ENCODE peak calls at places on chromosomes 1 and 21, in eight cellular contexts. One of them, this sample, is unnamed.

GRCh38 chr21:46191686-46192575 is 7.7 kb upstream of the SPATC1L start:
- DNase-seq in cardiac fibroblast: no peak
- DNase-seq in coronary artery: peak
- DNase-seq in HepG2: no peak
- DNase-seq in transverse colon: no peak
- DNase-seq in AG10803: no peak
- DNase-seq in GM12865: no peak
- DNase-seq in BJ: no peak
- DNase-seq in this sample: peak

GRCh38 chr1:211695135-211695816 is 19.9 kb upstream of the NEK2 start:
- DNase-seq in BJ: no peak
- DNase-seq in HepG2: no peak
- DNase-seq in GM12865: peak
- DNase-seq in transverse colon: no peak
- DNase-seq in AG10803: no peak
- DNase-seq in coronary artery: no peak
- DNase-seq in cardiac fibroblast: peak
- DNase-seq in this sample: no peak

GRCh38 chr1:227363825-227364224 is 45.5 kb upstream of the CDC42BPA start:
- DNase-seq in transverse colon: no peak
- DNase-seq in cardiac fibroblast: no peak
- DNase-seq in HepG2: no peak
- DNase-seq in coronary artery: no peak
- DNase-seq in GM12865: no peak
- DNase-seq in AG10803: no peak
- DNase-seq in BJ: no peak
- DNase-seq in this sample: no peak

GRCh38 chr21:41361053-41361785 is 608 bp upstream of the MX2 start:
- DNase-seq in HepG2: peak
- DNase-seq in cardiac fibroblast: no peak
- DNase-seq in BJ: no peak
- DNase-seq in transverse colon: no peak
- DNase-seq in AG10803: no peak
- DNase-seq in coronary artery: peak
- DNase-seq in GM12865: no peak
- DNase-seq in this sample: peak

GRCh38 chr1:55049914-55050278 is 10.5 kb downstream of the PCSK9 start:
- DNase-seq in coronary artery: no peak
- DNase-seq in GM12865: no peak
- DNase-seq in HepG2: no peak
- DNase-seq in transverse colon: no peak
- DNase-seq in AG10803: no peak
- DNase-seq in BJ: no peak
- DNase-seq in cardiac fibroblast: peak
- DNase-seq in this sample: no peak

GRCh38 chr21:27570306-27570868 is 603.5 kb upstream of the ADAMTS5 start:
- DNase-seq in cardiac fibroblast: peak
- DNase-seq in coronary artery: peak
- DNase-seq in HepG2: no peak
- DNase-seq in GM12865: no peak
- DNase-seq in BJ: peak
- DNase-seq in transverse colon: peak
- DNase-seq in AG10803: peak
- DNase-seq in this sample: no peak

GRCh38 chr1:147641695-147642592 is 28.4 kb downstream of the ACP6 start:
- DNase-seq in transverse colon: peak
- DNase-seq in AG10803: peak
- DNase-seq in GM12865: peak
- DNase-seq in BJ: no peak
- DNase-seq in coronary artery: no peak
- DNase-seq in cardiac fibroblast: peak
- DNase-seq in HepG2: peak
- DNase-seq in this sample: no peak

GRCh38 chr21:39696620-39697019 is 48.4 kb upstream of the IGSF5 start:
- DNase-seq in HepG2: no peak
- DNase-seq in transverse colon: peak
- DNase-seq in AG10803: no peak
- DNase-seq in cardiac fibroblast: no peak
- DNase-seq in coronary artery: no peak
- DNase-seq in GM12865: no peak
- DNase-seq in BJ: no peak
- DNase-seq in this sample: peak

GRCh38 chr1:177119311-177119710 is 45.2 kb downstream of the ASTN1 start:
- DNase-seq in cardiac fibroblast: no peak
- DNase-seq in GM12865: no peak
- DNase-seq in BJ: no peak
- DNase-seq in transverse colon: no peak
- DNase-seq in coronary artery: no peak
- DNase-seq in AG10803: no peak
- DNase-seq in HepG2: no peak
- DNase-seq in this sample: no peak

GRCh38 chr1:61083014-61083798 is 845 bp downstream of the NFIA start:
- DNase-seq in AG10803: peak
- DNase-seq in coronary artery: no peak
- DNase-seq in HepG2: no peak
- DNase-seq in GM12865: no peak
- DNase-seq in BJ: no peak
- DNase-seq in cardiac fibroblast: peak
- DNase-seq in transverse colon: peak
- DNase-seq in this sample: peak

GRCh38 chr21:32921632-32922230 is 104.0 kb upstream of the OLIG2 start:
- DNase-seq in HepG2: no peak
- DNase-seq in transverse colon: peak
- DNase-seq in GM12865: peak
- DNase-seq in cardiac fibroblast: no peak
- DNase-seq in BJ: no peak
- DNase-seq in coronary artery: no peak
- DNase-seq in AG10803: no peak
- DNase-seq in this sample: no peak

GRCh38 chr1:19438552-19439196 is 46.7 kb downstream of the CAPZB start:
- DNase-seq in BJ: no peak
- DNase-seq in GM12865: no peak
- DNase-seq in cardiac fibroblast: no peak
- DNase-seq in transverse colon: no peak
- DNase-seq in HepG2: no peak
- DNase-seq in coronary artery: no peak
- DNase-seq in AG10803: peak
- DNase-seq in this sample: no peak

GRCh38 chr21:34596561-34597271 is 18.2 kb downstream of the RCAN1 start:
- DNase-seq in BJ: no peak
- DNase-seq in HepG2: no peak
- DNase-seq in AG10803: no peak
- DNase-seq in cardiac fibroblast: no peak
- DNase-seq in transverse colon: no peak
- DNase-seq in coronary artery: no peak
- DNase-seq in GM12865: no peak
- DNase-seq in this sample: no peak

GRCh38 chr1:169392406-169392805 is 24.4 kb downstream of the BLZF1 start:
- DNase-seq in cardiac fibroblast: peak
- DNase-seq in transverse colon: no peak
- DNase-seq in AG10803: peak
- DNase-seq in GM12865: no peak
- DNase-seq in BJ: no peak
- DNase-seq in coronary artery: no peak
- DNase-seq in HepG2: no peak
- DNase-seq in this sample: no peak

GRCh38 chr1:39154553-39155361 is 49.7 kb upstream of the MACF1 start:
- DNase-seq in HepG2: peak
- DNase-seq in GM12865: no peak
- DNase-seq in cardiac fibroblast: peak
- DNase-seq in BJ: peak
- DNase-seq in coronary artery: peak
- DNase-seq in transverse colon: peak
- DNase-seq in AG10803: peak
- DNase-seq in this sample: no peak

GRCh38 chr1:22376001-22376400 is 75.7 kb upstream of the ZBTB40 start:
- DNase-seq in BJ: no peak
- DNase-seq in GM12865: no peak
- DNase-seq in AG10803: peak
- DNase-seq in cardiac fibroblast: no peak
- DNase-seq in HepG2: no peak
- DNase-seq in coronary artery: no peak
- DNase-seq in transverse colon: no peak
- DNase-seq in this sample: peak

DNA sequence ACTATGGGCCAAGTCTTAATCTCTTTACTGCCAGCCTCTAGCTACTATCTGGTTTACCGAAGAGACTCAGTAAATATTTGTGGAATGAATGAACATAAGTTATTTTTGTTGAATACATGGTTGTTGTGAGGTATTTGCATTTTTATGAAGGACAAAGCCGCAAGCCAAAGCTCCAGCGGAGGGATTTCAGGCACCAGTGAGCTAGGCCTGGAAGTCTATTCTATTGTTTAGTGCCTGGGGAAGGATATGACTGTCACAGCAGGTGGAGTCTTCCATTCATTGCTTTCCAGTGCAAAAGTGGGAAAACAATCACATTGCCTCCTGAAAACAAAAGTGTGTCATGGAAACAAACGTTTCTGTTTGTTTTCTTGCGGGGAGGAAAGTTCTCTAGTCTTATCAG is 739.3 kb downstream of the MATN1 start:
- DNase-seq in BJ: no peak
- DNase-seq in transverse colon: no peak
- DNase-seq in HepG2: no peak
- DNase-seq in cardiac fibroblast: no peak
- DNase-seq in GM12865: no peak
- DNase-seq in coronary artery: no peak
- DNase-seq in AG10803: no peak
- DNase-seq in this sample: no peak
- TF ChIP-seq CTCF in BJ: no peak
- TF ChIP-seq CTCF in transverse colon: no peak
- TF ChIP-seq CTCF in HepG2: no peak
- TF ChIP-seq CTCF in cardiac fibroblast: no peak
- TF ChIP-seq CTCF in GM12865: no peak
- TF ChIP-seq CTCF in coronary artery: no peak
- TF ChIP-seq CTCF in AG10803: no peak
- TF ChIP-seq CTCF in this sample: no peak

GRCh38 chr1:28370220-28371010 is 875 bp downstream of the PHACTR4 start:
- DNase-seq in coronary artery: peak
- DNase-seq in AG10803: peak
- DNase-seq in cardiac fibroblast: peak
- DNase-seq in transverse colon: peak
- DNase-seq in BJ: no peak
- DNase-seq in HepG2: no peak
- DNase-seq in GM12865: peak
- DNase-seq in this sample: no peak
- TF ChIP-seq CTCF in coronary artery: no peak
- TF ChIP-seq CTCF in AG10803: no peak
- TF ChIP-seq CTCF in cardiac fibroblast: peak
- TF ChIP-seq CTCF in transverse colon: peak
- TF ChIP-seq CTCF in BJ: peak
- TF ChIP-seq CTCF in HepG2: no peak
- TF ChIP-seq CTCF in GM12865: peak
- TF ChIP-seq CTCF in this sample: no peak

GRCh38 chr1:42040159-42040558 is 113.1 kb upstream of the GUCA2B start:
- DNase-seq in transverse colon: no peak
- DNase-seq in HepG2: no peak
- DNase-seq in AG10803: no peak
- DNase-seq in coronary artery: no peak
- DNase-seq in cardiac fibroblast: no peak
- DNase-seq in BJ: no peak
- DNase-seq in GM12865: no peak
- DNase-seq in this sample: no peak

GRCh38 chr1:42038261-42038660 is 114.9 kb upstream of the GUCA2B start:
- DNase-seq in GM12865: no peak
- DNase-seq in coronary artery: no peak
- DNase-seq in HepG2: no peak
- DNase-seq in transverse colon: no peak
- DNase-seq in BJ: no peak
- DNase-seq in AG10803: no peak
- DNase-seq in cardiac fibroblast: no peak
- DNase-seq in this sample: no peak

GRCh38 chr1:42037586-42037985 is 115.6 kb upstream of the GUCA2B start:
- DNase-seq in AG10803: no peak
- DNase-seq in GM12865: no peak
- DNase-seq in cardiac fibroblast: no peak
- DNase-seq in transverse colon: no peak
- DNase-seq in HepG2: no peak
- DNase-seq in coronary artery: no peak
- DNase-seq in BJ: no peak
- DNase-seq in this sample: no peak

GRCh38 chr1:42035830-42036604 is 117.2 kb upstream of the GUCA2B start:
- DNase-seq in HepG2: peak
- DNase-seq in transverse colon: peak
- DNase-seq in AG10803: peak
- DNase-seq in BJ: peak
- DNase-seq in cardiac fibroblast: peak
- DNase-seq in GM12865: peak
- DNase-seq in coronary artery: peak
- DNase-seq in this sample: peak

DNA sequence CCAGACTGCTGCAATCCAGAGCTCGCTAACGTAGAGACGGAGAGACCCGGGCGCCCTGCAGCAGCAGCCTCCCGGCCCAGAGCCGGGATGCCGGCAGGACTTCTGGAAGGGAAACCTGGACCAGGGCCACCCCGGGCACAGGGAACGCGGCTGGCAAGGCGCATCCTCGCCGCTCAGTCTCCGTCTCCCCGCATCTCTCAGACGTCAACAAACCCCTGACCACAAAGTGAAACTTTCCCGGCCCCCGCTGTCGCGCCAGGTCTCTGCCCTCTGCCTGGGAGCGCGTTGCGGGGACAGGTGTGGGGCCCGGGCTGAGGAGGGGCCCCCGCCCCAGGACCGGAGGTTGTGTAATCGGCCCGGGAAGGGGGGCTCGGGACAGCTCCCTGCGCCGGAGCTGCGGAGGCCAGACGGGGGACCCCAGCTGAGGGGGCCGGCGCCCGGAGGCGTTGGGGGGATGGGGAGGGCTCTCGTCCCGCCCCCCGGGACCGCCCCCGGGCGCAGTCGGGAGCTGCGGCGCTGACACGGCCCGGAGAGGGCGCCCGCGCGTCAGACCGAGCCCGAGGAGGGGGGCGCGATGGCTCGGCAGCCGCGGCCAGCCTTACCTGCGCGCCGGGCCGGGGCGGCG is 116.6 kb upstream of the HIVEP3 start:
- DNase-seq in cardiac fibroblast: peak
- DNase-seq in HepG2: no peak
- DNase-seq in AG10803: peak
- DNase-seq in transverse colon: no peak
- DNase-seq in GM12865: no peak
- DNase-seq in BJ: no peak
- DNase-seq in coronary artery: peak
- DNase-seq in this sample: no peak
- TF ChIP-seq CTCF in cardiac fibroblast: no peak
- TF ChIP-seq CTCF in HepG2: peak
- TF ChIP-seq CTCF in AG10803: no peak
- TF ChIP-seq CTCF in transverse colon: no peak
- TF ChIP-seq CTCF in GM12865: peak
- TF ChIP-seq CTCF in BJ: no peak
- TF ChIP-seq CTCF in coronary artery: no peak
- TF ChIP-seq CTCF in this sample: peak

DNA sequence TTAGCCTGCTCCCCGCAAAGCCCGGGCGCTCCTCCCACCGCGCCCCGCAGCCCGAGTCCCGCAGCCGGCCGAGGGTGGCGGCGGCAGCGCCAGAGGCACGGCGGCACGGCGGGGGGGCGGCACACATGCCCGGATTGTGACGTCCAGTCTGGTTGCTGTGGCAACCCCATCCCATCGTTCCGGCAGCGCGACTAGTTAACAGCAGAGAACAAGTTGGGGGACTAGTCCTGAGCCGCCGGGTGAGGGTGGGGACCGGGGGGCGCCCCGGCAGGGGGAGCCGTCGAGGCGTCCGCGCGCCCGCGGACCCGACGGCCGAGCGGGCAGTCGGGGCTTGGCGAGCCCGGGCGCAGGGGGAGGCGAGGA is at the start of gene CHD5:
- DNase-seq in HepG2: no peak
- DNase-seq in BJ: no peak
- DNase-seq in transverse colon: no peak
- DNase-seq in AG10803: no peak
- DNase-seq in coronary artery: no peak
- DNase-seq in cardiac fibroblast: no peak
- DNase-seq in GM12865: no peak
- DNase-seq in this sample: peak
- TF ChIP-seq CTCF in HepG2: peak
- TF ChIP-seq CTCF in BJ: no peak
- TF ChIP-seq CTCF in transverse colon: no peak
- TF ChIP-seq CTCF in AG10803: no peak
- TF ChIP-seq CTCF in coronary artery: no peak
- TF ChIP-seq CTCF in cardiac fibroblast: no peak
- TF ChIP-seq CTCF in GM12865: peak
- TF ChIP-seq CTCF in this sample: no peak

This sample was measured in mucosa of descending colon.